ENCODE peak calls at places on chromosomes 3 and 15, in eight cellular contexts. D, K, T, G, Q, X, O and L are unnamed samples.

GRCh38 chr3:193317901-193318300 is 60.7 kb downstream of the ATP13A5 start:
- DNase-seq in D (no peak), K (no peak), T (no peak), G (no peak), Q (no peak), X (no peak), O (no peak), L (no peak)

GRCh38 chr3:157786618-157787017 is 283.4 kb upstream of the VEPH1 start:
- DNase-seq in D (no peak), K (peak), T (no peak), G (no peak), Q (no peak), X (no peak), O (no peak), L (no peak)

GRCh38 chr3:46952813-46953212 is 23.7 kb downstream of the CCDC12 start:
- DNase-seq in D (no peak), K (no peak), T (no peak), G (no peak), Q (no peak), X (no peak), O (no peak), L (no peak)

GRCh38 chr3:157029365-157029790 is 130.6 kb downstream of the CCNL1 start:
- DNase-seq in D (no peak), K (no peak), T (no peak), G (no peak), Q (no peak), X (no peak), O (no peak), L (no peak)

GRCh38 chr15:50813865-50814264 is 48.4 kb upstream of the SPPL2A start:
- DNase-seq in D (no peak), K (no peak), T (no peak), G (no peak), Q (no peak), X (no peak), O (no peak), L (no peak)

GRCh38 chr15:30953731-30954378 is 37.6 kb downstream of the MTMR10 start:
- DNase-seq in D (no peak), K (peak), T (no peak), G (no peak), Q (no peak), X (no peak), O (no peak), L (no peak)

GRCh38 chr15:73002509-73002908 is 49.8 kb upstream of the NEO1 start:
- DNase-seq in D (no peak), K (peak), T (no peak), G (no peak), Q (no peak), X (no peak), O (no peak), L (no peak)

GRCh38 chr3:3799173-3800075 is at the start of gene LRRN1:
- DNase-seq in D (peak), K (no peak), T (no peak), G (peak), Q (peak), X (peak), O (peak), L (no peak)

GRCh38 chr3:175857666-175858270 is 998.6 kb downstream of the NAALADL2 start:
- DNase-seq in D (no peak), K (no peak), T (no peak), G (no peak), Q (no peak), X (no peak), O (no peak), L (no peak)

GRCh38 chr3:127069814-127070440 is 87.0 kb downstream of the PLXNA1 start:
- DNase-seq in D (no peak), K (no peak), T (no peak), G (no peak), Q (no peak), X (no peak), O (no peak), L (no peak)

GRCh38 chr15:74319596-74320357 is 47.7 kb downstream of the CYP11A1 start:
- DNase-seq in D (no peak), K (no peak), T (no peak), G (no peak), Q (no peak), X (no peak), O (peak), L (no peak)